ENCODE peak calls at places on chromosomes 12 and 14, in four cellular contexts. G, E, D and Y are unnamed samples.

GRCh38 chr12:130338794-130339601 is 1.3 kb downstream of the PIWIL1 start:
- DNase-seq in E (no peak), D (no peak), G (no peak), Y (no peak)

GRCh38 chr14:65414961-65415589 is 2.5 kb downstream of the FUT8 start:
- DNase-seq in G (peak; percentile 29), D (no peak), E (peak; percentile 29), Y (no peak)

GRCh38 chr14:89276424-89276975 is 140.5 kb downstream of the FOXN3 start:
- DNase-seq in D (no peak), E (no peak), G (no peak), Y (no peak)

GRCh38 chr12:15752780-15753179 is 36.4 kb downstream of the EPS8 start:
- DNase-seq in E (no peak), G (no peak), D (no peak), Y (no peak)

GRCh38 chr12:9634177-9634803 is 26.6 kb upstream of the KLRB1 start:
- DNase-seq in D (no peak), G (peak; percentile 76), E (peak; percentile 49), Y (peak; percentile 68)

GRCh38 chr12:54378791-54379400 is 5.6 kb downstream of the ZNF385A start:
- DNase-seq in D (no peak), G (peak; percentile 80), E (no peak), Y (no peak)

GRCh38 chr14:35384386-35385041 is 20.0 kb downstream of the NFKBIA start:
- DNase-seq in D (no peak), E (peak; percentile 80), G (no peak), Y (no peak)

GRCh38 chr12:116028619-116029018 is 248.9 kb downstream of the MED13L start:
- DNase-seq in G (no peak), E (no peak), D (no peak), Y (no peak)

GRCh38 chr14:102574840-102575478 is 17.5 kb upstream of the RCOR1 start:
- DNase-seq in E (no peak), D (no peak), G (peak; percentile 72), Y (no peak)

GRCh38 chr12:90163975-90164374 is 455.3 kb upstream of the ATP2B1 start:
- DNase-seq in D (no peak), E (peak; percentile 10), G (peak; percentile 39), Y (no peak)

GRCh38 chr14:34227834-34228662 is 234.0 kb downstream of the SPTSSA start:
- DNase-seq in E (peak; percentile 49), D (peak; percentile 28), G (peak; percentile 87), Y (peak; percentile 47)

GRCh38 chr12:57766464-57767311 is at the start of gene CYP27B1:
- DNase-seq in D (no peak), G (peak; percentile 86), E (peak; percentile 54), Y (no peak)

GRCh38 chr14:105532735-105533141 is 6.4 kb downstream of the TMEM121 start:
- DNase-seq in D (no peak), G (peak; percentile 8), E (peak; percentile 51), Y (no peak)

GRCh38 chr14:36655963-36656768 is 5.5 kb upstream of the PAX9 start:
- DNase-seq in E (peak; percentile 77), G (peak; percentile 91), D (no peak), Y (no peak)

GRCh38 chr14:29037428-29037827 is 270.8 kb downstream of the FOXG1 start:
- DNase-seq in E (no peak), G (no peak), D (no peak), Y (no peak)

GRCh38 chr12:121825041-121825523 is 21.3 kb downstream of the SETD1B start:
- DNase-seq in D (no peak), G (no peak), E (no peak), Y (no peak)

GRCh38 chr12:7021956-7022355 is 3.7 kb upstream of the LPCAT3 start:
- DNase-seq in G (no peak), D (no peak), E (no peak), Y (no peak)

GRCh38 chr14:35114036-35114435 is 7.8 kb downstream of the PPP2R3C start:
- DNase-seq in D (no peak), G (no peak), E (no peak), Y (no peak)

GRCh38 chr14:31025335-31026075 is at the start of gene AP4S1:
- DNase-seq in D (no peak), E (peak; percentile 31), G (peak; percentile 71), Y (peak; percentile 40)

GRCh38 chr14:42523656-42524055 is 917.0 kb downstream of the LRFN5 start:
- DNase-seq in G (no peak), D (no peak), E (no peak), Y (no peak)

GRCh38 chr12:2054091-2055018 is 1.6 kb downstream of the CACNA1C start:
- DNase-seq in E (no peak), G (peak; percentile 41), D (no peak), Y (no peak)

GRCh38 chr12:117832459-117833457 is 136.0 kb downstream of the KSR2 start:
- DNase-seq in E (peak; percentile 20), D (no peak), G (no peak), Y (no peak)

GRCh38 chr12:2301531-2302461 is 249.0 kb downstream of the CACNA1C start:
- DNase-seq in E (no peak), G (no peak), D (no peak), Y (no peak)

GRCh38 chr12:93358821-93359220 is 18.9 kb upstream of the NUDT4 start:
- DNase-seq in G (no peak), D (no peak), E (no peak), Y (no peak)

GRCh38 chr14:100417466-100417865 is 94.3 kb downstream of the SLC25A47 start:
- DNase-seq in D (peak; percentile 66), E (peak; percentile 88), G (peak; percentile 86), Y (no peak)

GRCh38 chr12:6950944-6951540 is at the start of gene PTPN6:
- DNase-seq in G (no peak), D (no peak), E (no peak), Y (peak; percentile 96)

GRCh38 chr12:49907352-49907751 is 3.7 kb upstream of the FAIM2 start:
- DNase-seq in E (no peak), G (no peak), D (no peak), Y (no peak)

GRCh38 chr12:109482894-109483293 is 5.5 kb downstream of the UBE3B start:
- DNase-seq in D (no peak), G (no peak), E (no peak), Y (no peak)

GRCh38 chr12:6764011-6764828 is 1.9 kb upstream of the PTMS start:
- DNase-seq in G (peak; percentile 99), E (peak; percentile 100), D (peak; percentile 86), Y (peak; percentile 54)

GRCh38 chr14:54681819-54682261 is 114.9 kb downstream of the SAMD4A start:
- DNase-seq in G (no peak), E (no peak), D (no peak), Y (no peak)

GRCh38 chr14:52272375-52272774 is 4.9 kb downstream of the PTGDR start:
- DNase-seq in G (peak; percentile 70), D (no peak), E (peak; percentile 33), Y (no peak)

GRCh38 chr14:52906141-52906601 is 44.7 kb downstream of the FERMT2 start:
- DNase-seq in E (peak; percentile 61), G (no peak), D (peak; percentile 84), Y (no peak)

GRCh38 chr14:93049295-93049694 is 66.4 kb downstream of the ITPK1 start:
- DNase-seq in G (no peak), D (no peak), E (peak; percentile 26), Y (no peak)

GRCh38 chr14:72651081-72651480 is 242.8 kb downstream of the DPF3 start:
- DNase-seq in G (no peak), D (no peak), E (no peak), Y (no peak)

GRCh38 chr12:84463756-84464495 is 448.7 kb downstream of the SLC6A15 start:
- DNase-seq in G (no peak), E (no peak), D (no peak), Y (no peak)

GRCh38 chr12:76399040-76399439 is 50.8 kb upstream of the BBS10 start:
- DNase-seq in G (no peak), E (no peak), D (no peak), Y (no peak)
- TF ChIP-seq REST in G (no peak), E (no peak), D (no peak), Y (no peak)

GRCh38 chr14:90398841-90399540 is 2.2 kb downstream of the CALM1 start:
- DNase-seq in D (no peak), E (no peak), G (no peak), Y (no peak)

GRCh38 chr14:90397401-90398314 is 829 bp downstream of the CALM1 start:
- DNase-seq in D (no peak), E (peak; percentile 55), G (peak; percentile 56), Y (peak; percentile 63)

GRCh38 chr14:90393966-90394365 is 2.9 kb upstream of the CALM1 start:
- DNase-seq in G (no peak), E (no peak), D (no peak), Y (no peak)

GRCh38 chr14:90398315-90398811 is 1.5 kb downstream of the CALM1 start:
- DNase-seq in E (peak; percentile 29), D (no peak), G (peak; percentile 22), Y (peak; percentile 49)

GRCh38 chr14:90396342-90397339 is at the start of gene CALM1:
- DNase-seq in E (peak; percentile 96), G (peak; percentile 94), D (no peak), Y (peak; percentile 91)
- TF ChIP-seq REST in E (peak; percentile 58), G (no peak), D (no peak), Y (peak; percentile 74)

GRCh38 chr12:122870163-122870842 is 25.6 kb downstream of the VPS37B start:
- DNase-seq in G (no peak), E (no peak), D (no peak), Y (no peak)

GRCh38 chr12:122873540-122873939 is 22.4 kb downstream of the VPS37B start:
- DNase-seq in D (no peak), E (no peak), G (no peak), Y (no peak)

GRCh38 chr12:122872815-122873361 is 23.0 kb downstream of the VPS37B start:
- DNase-seq in D (no peak), E (no peak), G (no peak), Y (no peak)

GRCh38 chr12:122870867-122871664 is 24.9 kb downstream of the VPS37B start:
- DNase-seq in E (no peak), G (no peak), D (no peak), Y (no peak)

GRCh38 chr12:122871851-122872785 is 23.8 kb downstream of the VPS37B start:
- DNase-seq in D (no peak), E (peak; percentile 44), G (peak; percentile 100), Y (peak; percentile 82)
- TF ChIP-seq REST in D (no peak), E (no peak), G (no peak), Y (no peak)

GRCh38 chr14:66426451-66426850 is 59.7 kb upstream of the CCDC196 start:
- DNase-seq in D (no peak), G (no peak), E (no peak), Y (no peak)
- TF ChIP-seq REST in D (no peak), G (no peak), E (no peak), Y (no peak)

DNA sequence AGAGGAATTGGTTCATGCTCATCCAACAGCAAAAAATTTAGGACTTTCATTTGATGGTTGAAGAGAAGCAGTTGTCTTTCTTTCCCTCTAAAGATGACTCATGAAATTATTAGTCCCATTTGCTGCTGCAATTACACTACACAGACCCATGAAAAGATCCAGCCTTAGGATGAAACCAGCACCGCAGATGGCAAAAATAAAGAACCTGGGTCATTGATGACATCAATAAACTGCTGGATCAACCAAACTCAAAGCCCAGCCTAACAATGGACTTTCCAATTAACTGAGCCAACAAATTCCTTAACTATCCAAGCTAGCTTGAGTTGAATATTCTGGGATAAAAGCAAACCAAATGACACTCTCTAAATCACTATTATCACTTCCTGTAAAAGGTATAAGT is 20.7 kb downstream of the DICER1 start:
- DNase-seq in E (no peak), D (no peak), G (no peak), Y (no peak)
- TF ChIP-seq REST in E (no peak), D (no peak), G (no peak), Y (no peak)